ENCODE peak calls at places on chromosomes 1 and 21, in ten cellular contexts. I is Daoy; J is stimulated activated CD8-positive, alpha-beta memory T cell treated with anti-CD3 and anti-CD28 coated beads, Interleukin-7, amount 100 ng/mL, for 1 hour; D is stimulated activated naive B cell treated with anti-CD40 and anti-IgM and Interleukin-4, amounts not matched to agents 10 μg/mL and 1 μg/mL and 100 μg/mL, for 72 hours; Y is hippocampal formation; T is HL-60; N is kidney tubule cell; K is NCI-H1092; O is fibroblast of mammary gland; E is NCI-H748 treated with DMSO at 0.1 percent for 48 hours. C is an unnamed sample.

GRCh38 chr1:59204001-59204400 is 92.9 kb upstream of the FGGY start:
- DNase-seq in E (no peak), N (no peak), K (no peak), T (peak), Y (no peak), D (no peak), J (no peak), O (no peak), I (no peak), C (no peak)

GRCh38 chr1:151680812-151681211 is 35.8 kb downstream of the CELF3 start:
- DNase-seq in I (peak), D (no peak), T (no peak), J (no peak), O (peak), K (no peak), E (no peak), Y (no peak), N (peak), C (no peak)

GRCh38 chr1:173867141-173867752 is 542 bp downstream of the GAS5 start:
- DNase-seq in K (no peak), T (no peak), J (no peak), I (peak), N (no peak), Y (no peak), D (no peak), E (no peak), O (no peak), C (no peak)

GRCh38 chr1:225999912-226000337 is 782 bp upstream of the SDE2 start:
- DNase-seq in K (no peak), T (no peak), O (no peak), I (no peak), D (peak), N (peak), J (no peak), Y (peak), E (no peak), C (no peak)

GRCh38 chr1:22249928-22250680 is 107.2 kb upstream of the WNT4 start:
- DNase-seq in K (no peak), N (peak), Y (no peak), T (no peak), E (no peak), O (no peak), I (peak), J (no peak), D (no peak), C (no peak)

GRCh38 chr1:15290382-15290781 is 43.4 kb downstream of the FHAD1 start:
- DNase-seq in D (no peak), N (no peak), E (no peak), O (peak), I (peak), J (no peak), Y (no peak), K (no peak), T (no peak), C (no peak)

GRCh38 chr1:94866178-94866822 is 46.1 kb downstream of the SLC44A3 start:
- DNase-seq in J (no peak), I (peak), D (no peak), T (no peak), E (no peak), O (peak), N (no peak), Y (no peak), K (peak), C (no peak)

GRCh38 chr1:170296642-170297041 is 150.9 kb downstream of the NTMT2 start:
- DNase-seq in D (no peak), T (no peak), K (no peak), J (no peak), Y (no peak), N (no peak), E (no peak), I (no peak), O (peak), C (no peak)

GRCh38 chr1:107974090-107974489 is 9.1 kb upstream of the VAV3 start:
- DNase-seq in N (no peak), T (no peak), O (no peak), K (no peak), E (no peak), I (no peak), Y (no peak), D (no peak), J (no peak), C (no peak)

GRCh38 chr1:14915356-14916054 is 238.0 kb upstream of the TMEM51 start:
- DNase-seq in E (no peak), J (no peak), Y (no peak), O (peak), K (no peak), D (peak), N (peak), I (peak), T (no peak), C (no peak)

GRCh38 chr1:162070825-162071224 is 1.3 kb downstream of the NOS1AP start:
- DNase-seq in K (no peak), N (no peak), E (no peak), Y (no peak), O (no peak), T (no peak), J (no peak), D (no peak), I (no peak), C (no peak)

GRCh38 chr1:232486454-232487202 is 143.3 kb downstream of the SIPA1L2 start:
- DNase-seq in O (no peak), T (no peak), N (peak), I (no peak), D (no peak), K (no peak), J (no peak), E (no peak), Y (no peak), C (no peak)

GRCh38 chr1:29650476-29650875 is 414.2 kb downstream of the PTPRU start:
- DNase-seq in T (no peak), I (no peak), J (no peak), Y (no peak), E (no peak), D (no peak), N (no peak), K (no peak), O (no peak), C (no peak)

GRCh38 chr1:46401964-46402626 is 8.0 kb downstream of the FAAH start:
- DNase-seq in N (peak), T (peak), I (peak), J (no peak), O (peak), Y (peak), E (no peak), K (no peak), D (no peak), C (no peak)

GRCh38 chr1:154973344-154974085 is 966 bp upstream of the CKS1B start:
- DNase-seq in J (peak), N (peak), D (peak), Y (peak), T (peak), O (peak), I (peak), E (peak), K (peak), C (peak)

GRCh38 chr1:71023515-71023914 is 24.1 kb downstream of the PTGER3 start:
- DNase-seq in I (no peak), O (no peak), K (no peak), D (no peak), J (no peak), N (no peak), E (no peak), T (no peak), Y (no peak), C (no peak)

GRCh38 chr21:21052672-21053071 is 54.5 kb downstream of the NCAM2 start:
- DNase-seq in D (no peak), T (no peak), O (no peak), J (no peak), N (no peak), Y (no peak), K (no peak), E (no peak), I (no peak), C (no peak)

GRCh38 chr1:170307426-170307825 is 161.7 kb downstream of the NTMT2 start:
- DNase-seq in E (no peak), I (peak), J (no peak), D (no peak), T (no peak), O (peak), Y (no peak), K (no peak), N (no peak), C (no peak)

GRCh38 chr1:171841931-171842723 is 829 bp downstream of the DNM3 start:
- DNase-seq in T (no peak), N (peak), D (no peak), K (no peak), O (peak), J (no peak), Y (peak), I (peak), E (no peak), C (no peak)

GRCh38 chr1:39529901-39530535 is 38.6 kb downstream of the BMP8A start:
- DNase-seq in O (no peak), E (no peak), J (no peak), D (no peak), I (no peak), T (peak), Y (no peak), N (no peak), K (no peak), C (no peak)

GRCh38 chr1:152777510-152778137 is 2.7 kb downstream of the LCE1F start:
- DNase-seq in D (no peak), E (no peak), O (peak), N (peak), J (no peak), T (peak), Y (no peak), I (peak), K (no peak), C (no peak)

GRCh38 chr1:55575571-55576279 is 360.6 kb upstream of the USP24 start:
- DNase-seq in Y (peak), I (no peak), K (no peak), T (no peak), O (no peak), N (no peak), E (no peak), D (no peak), J (no peak), C (no peak)

GRCh38 chr1:62735491-62736171 is 47.4 kb upstream of the DOCK7 start:
- DNase-seq in J (no peak), D (no peak), E (no peak), Y (no peak), T (no peak), I (peak), O (peak), N (peak), K (no peak), C (no peak)

GRCh38 chr1:44243782-44244495 is 30.7 kb downstream of the DMAP1 start:
- DNase-seq in D (no peak), O (no peak), N (no peak), K (no peak), Y (no peak), J (no peak), E (no peak), I (no peak), T (no peak), C (no peak)

GRCh38 chr1:12778061-12778460 is 4.5 kb downstream of the PRAMEF12 start:
- DNase-seq in K (no peak), E (no peak), N (no peak), J (no peak), Y (no peak), D (no peak), I (no peak), T (no peak), O (no peak), C (no peak)

GRCh38 chr1:53583021-53583902 is 124.1 kb downstream of the DMRTB1 start:
- DNase-seq in Y (no peak), E (no peak), T (no peak), N (no peak), J (no peak), K (no peak), D (no peak), O (peak), I (no peak), C (no peak)

GRCh38 chr1:55378582-55378981 is 163.4 kb upstream of the USP24 start:
- DNase-seq in I (peak), Y (no peak), D (no peak), T (no peak), O (peak), E (no peak), N (peak), K (no peak), J (no peak), C (no peak)

GRCh38 chr1:53145942-53146708 is 3.7 kb upstream of the SLC1A7 start:
- DNase-seq in J (no peak), O (peak), K (no peak), T (no peak), N (peak), I (peak), D (no peak), Y (no peak), E (no peak), C (no peak)

GRCh38 chr1:6273380-6273891 is 12.5 kb upstream of the GPR153 start:
- DNase-seq in Y (peak), O (peak), I (peak), T (no peak), K (no peak), J (no peak), N (peak), D (no peak), E (no peak), C (no peak)

GRCh38 chr1:46408356-46409062 is 14.4 kb downstream of the FAAH start:
- DNase-seq in E (no peak), T (no peak), K (no peak), Y (no peak), N (no peak), I (no peak), D (no peak), O (peak), J (no peak), C (no peak)

GRCh38 chr21:30233636-30234035 is 17.7 kb upstream of the CLDN8 start:
- DNase-seq in J (no peak), D (no peak), O (peak), I (no peak), N (no peak), T (no peak), E (no peak), K (no peak), Y (no peak), C (no peak)

GRCh38 chr1:10703702-10704101 is 92.7 kb downstream of the CASZ1 start:
- DNase-seq in Y (no peak), O (no peak), N (no peak), J (no peak), K (no peak), E (no peak), I (no peak), D (no peak), T (no peak), C (no peak)

GRCh38 chr1:147741075-147741474 is 19.3 kb downstream of the GJA5 start:
- DNase-seq in E (no peak), I (no peak), N (no peak), D (no peak), J (no peak), K (no peak), T (no peak), Y (no peak), O (no peak), C (no peak)

GRCh38 chr1:108953452-108953851 is 9.8 kb downstream of the CLCC1 start:
- DNase-seq in O (no peak), J (no peak), T (no peak), D (no peak), E (no peak), Y (no peak), K (no peak), I (no peak), N (no peak), C (no peak)

GRCh38 chr1:8962812-8963669 is 17.4 kb downstream of the CA6 start:
- DNase-seq in T (no peak), Y (no peak), K (peak), I (peak), O (peak), N (peak), E (no peak), D (no peak), J (no peak), C (no peak)

GRCh38 chr1:7942701-7943029 is 2.0 kb upstream of the TNFRSF9 start:
- DNase-seq in J (no peak), E (no peak), D (no peak), K (no peak), T (peak), I (no peak), O (no peak), Y (no peak), N (no peak), C (no peak)

GRCh38 chr1:195897072-195897471 is 711.2 kb downstream of the KCNT2 start:
- DNase-seq in N (no peak), Y (no peak), E (no peak), J (no peak), T (no peak), K (no peak), O (no peak), I (no peak), D (no peak), C (no peak)